ENCODE peak calls at places on chromosomes 3 and 15, in five cellular contexts. R is stomach, I is K562, Q is heart right ventricle, O is suprapubic skin. P is an unnamed sample. For H3K36me3, the result is how much of the 10 kb centered on the place peaks cover.

GRCh38 chr15:91717811-91718210 is 135.7 kb upstream of the SLCO3A1 start:
- DNase-seq in Q (no peak), O (no peak), I (no peak), R (no peak), P (no peak)

GRCh38 chr15:73375755-73376305 is 7.1 kb upstream of the HCN4 start:
- DNase-seq in O (no peak), R (no peak), Q (no peak), I (no peak), P (no peak)

GRCh38 chr15:26166429-26166828 is 303.3 kb upstream of the ATP10A start:
- DNase-seq in O (no peak), R (no peak), Q (no peak), I (no peak), P (no peak)

GRCh38 chr3:38564631-38565338 is 68.6 kb downstream of the EXOG start:
- DNase-seq in R (no peak), I (no peak), O (peak), Q (no peak), P (no peak)

GRCh38 chr3:146117406-146118285 is 43.3 kb downstream of the PLOD2 start:
- DNase-seq in I (no peak), O (no peak), R (no peak), Q (no peak), P (no peak)

GRCh38 chr3:114846779-114847178 is 300.3 kb downstream of the ZBTB20 start:
- DNase-seq in Q (no peak), R (no peak), O (no peak), I (no peak), P (no peak)

GRCh38 chr3:177554900-177555759 is 357.8 kb upstream of the TBL1XR1 start:
- DNase-seq in I (no peak), O (no peak), Q (no peak), R (no peak), P (no peak)

GRCh38 chr3:138079901-138080300 is 35.5 kb downstream of the DZIP1L start:
- DNase-seq in O (no peak), I (no peak), R (no peak), Q (no peak), P (no peak)

GRCh38 chr3:94811836-94812235 is 749.0 kb downstream of the NSUN3 start:
- DNase-seq in Q (no peak), I (no peak), R (no peak), O (no peak), P (no peak)

GRCh38 chr3:15453991-15454625 is 26.7 kb downstream of the EAF1 start:
- DNase-seq in O (no peak), I (no peak), Q (no peak), R (no peak), P (no peak)

GRCh38 chr3:78049501-78049900 is 1009.6 kb downstream of the ROBO2 start:
- DNase-seq in I (no peak), Q (no peak), O (no peak), R (no peak), P (no peak)

GRCh38 chr15:41926184-41927056 is 32.6 kb upstream of the SPTBN5 start:
- DNase-seq in Q (no peak), R (peak), O (no peak), I (no peak), P (no peak)

GRCh38 chr3:102415553-102415952 is 19.3 kb upstream of the ZPLD1 start:
- DNase-seq in Q (no peak), I (no peak), O (no peak), R (no peak), P (no peak)

GRCh38 chr15:42385206-42385979 is 26.1 kb downstream of the CAPN3 start:
- DNase-seq in I (peak), O (peak), Q (no peak), R (peak), P (peak)

DNA sequence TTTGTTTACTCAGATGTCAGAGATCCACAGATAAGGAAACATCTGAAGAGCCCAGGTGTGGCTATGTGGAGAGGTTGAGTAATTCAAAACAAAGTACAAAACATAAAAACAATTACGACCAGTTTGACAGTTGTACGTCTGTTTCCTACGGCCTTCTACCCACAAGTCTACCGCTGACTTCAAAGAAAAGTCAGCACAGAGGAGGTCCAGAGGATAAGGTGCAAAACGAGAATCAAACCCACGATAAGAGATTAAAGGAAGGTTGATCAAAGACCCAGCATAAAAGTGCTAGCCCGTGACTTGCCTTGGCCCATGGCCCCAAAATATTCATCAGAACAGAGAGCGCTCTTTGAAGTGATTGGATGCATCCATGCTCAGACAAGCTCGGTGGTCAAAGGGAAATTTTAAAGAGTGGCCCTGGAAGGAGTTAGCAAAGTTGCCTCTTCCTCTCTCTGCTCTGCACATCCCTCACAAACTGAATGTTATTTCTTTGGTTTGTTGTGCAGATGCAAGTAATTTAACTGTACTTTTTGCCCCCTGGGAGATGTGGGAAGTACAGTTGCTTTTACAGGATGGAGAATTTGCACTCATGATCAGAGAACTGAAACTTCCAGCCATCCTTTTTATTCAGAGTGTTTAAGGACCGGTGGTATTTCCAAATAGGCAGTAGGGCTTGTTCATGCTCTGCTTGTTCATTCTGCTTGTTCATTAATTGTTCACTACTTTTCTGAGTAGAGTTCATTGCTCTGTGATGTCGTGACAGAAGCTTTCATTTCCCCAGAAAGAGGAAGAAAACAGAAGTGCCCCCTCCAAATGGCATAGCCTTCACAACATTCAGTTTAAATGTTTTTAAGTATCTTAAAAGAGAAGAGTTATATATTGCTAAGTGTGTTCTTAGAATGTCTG is 31.1 kb downstream of the MME start:
- DNase-seq in R (no peak), Q (no peak), I (no peak), O (no peak), P (no peak)
- H3K4me3 ChIP-seq in R (no peak), Q (no peak), I (no peak), O (no peak), P (no peak)

GRCh38 chr3:46936733-46937250 is 39.8 kb downstream of the CCDC12 start:
- DNase-seq in Q (no peak), O (no peak), I (no peak), R (no peak), P (no peak)
- H3K36me3 ChIP-seq in Q (under half), O (under half), I (half or more), R (under half), P (under half)

DNA sequence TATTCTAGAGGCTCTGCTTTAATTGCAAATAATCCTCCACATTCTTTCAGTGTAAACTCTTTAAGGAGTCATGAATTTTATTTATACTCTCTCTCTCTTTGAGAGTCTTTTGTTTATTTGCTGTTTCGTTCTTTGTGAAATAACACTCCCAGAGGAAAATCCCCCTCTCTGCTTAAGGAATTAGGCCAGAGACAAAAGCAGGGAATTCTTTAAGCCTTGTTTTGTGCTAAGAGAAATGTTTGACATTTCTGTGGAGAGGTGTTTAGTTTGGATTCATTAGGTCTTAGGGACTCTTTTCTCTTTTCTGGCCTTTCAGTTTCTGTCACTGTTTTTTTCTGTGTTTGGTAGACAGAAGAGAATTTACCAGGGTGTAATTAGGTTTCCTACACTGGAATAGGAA is 241.9 kb upstream of the NR2F2 start:
- DNase-seq in Q (no peak), I (no peak), O (no peak), R (no peak), P (no peak)
- H3K27ac ChIP-seq in Q (no peak), I (no peak), O (no peak), R (no peak), P (no peak)

GRCh38 chr3:52529376-52530333 is 4.0 kb downstream of the NT5DC2 start:
- DNase-seq in I (no peak), Q (no peak), O (no peak), R (peak), P (no peak)
- H3K4me3 ChIP-seq in I (no peak), Q (no peak), O (no peak), R (no peak), P (no peak)

GRCh38 chr3:66642015-66642414 is 141.2 kb upstream of the LRIG1 start:
- DNase-seq in Q (no peak), O (no peak), R (no peak), I (no peak), P (no peak)

GRCh38 chr3:66638717-66639116 is 137.9 kb upstream of the LRIG1 start:
- DNase-seq in O (no peak), R (no peak), I (no peak), Q (no peak), P (no peak)

GRCh38 chr3:66642484-66642883 is 141.7 kb upstream of the LRIG1 start:
- DNase-seq in I (no peak), Q (no peak), R (no peak), O (no peak), P (no peak)

GRCh38 chr3:66644549-66644948 is 143.7 kb upstream of the LRIG1 start:
- DNase-seq in Q (no peak), O (no peak), I (no peak), R (no peak), P (no peak)

GRCh38 chr3:66639794-66640356 is 139.1 kb upstream of the LRIG1 start:
- DNase-seq in R (no peak), I (no peak), Q (no peak), O (no peak), P (no peak)
- H3K36me3 ChIP-seq in R (under half), I (under half), Q (under half), O (under half), P (under half)